ENCODE peak calls at places on chromosomes 7 and 10, in nine cellular contexts. One of them, this sample, is unnamed.

GRCh38 chr10:4024846-4025245 is 239.8 kb upstream of the KLF6 start:
- DNase-seq in psoas muscle: no peak
- DNase-seq in PC-3: no peak
- DNase-seq in cardiac muscle cell: no peak
- DNase-seq in IMR-90: no peak
- DNase-seq in cardiac fibroblast: no peak
- DNase-seq in AG04450: no peak
- DNase-seq in CD8-positive, alpha-beta T cell: no peak
- DNase-seq in AG10803: no peak
- DNase-seq in this sample: no peak

GRCh38 chr10:84140036-84140379 is 699 bp downstream of the GHITM start:
- DNase-seq in psoas muscle: peak
- DNase-seq in PC-3: no peak
- DNase-seq in AG04450: no peak
- DNase-seq in IMR-90: peak
- DNase-seq in cardiac muscle cell: peak
- DNase-seq in CD8-positive, alpha-beta T cell: no peak
- DNase-seq in AG10803: peak
- DNase-seq in cardiac fibroblast: peak
- DNase-seq in this sample: peak

GRCh38 chr10:133442191-133442966 is 11.4 kb upstream of the SCART1 start:
- DNase-seq in cardiac muscle cell: no peak
- DNase-seq in psoas muscle: no peak
- DNase-seq in CD8-positive, alpha-beta T cell: no peak
- DNase-seq in PC-3: no peak
- DNase-seq in AG10803: no peak
- DNase-seq in IMR-90: no peak
- DNase-seq in cardiac fibroblast: no peak
- DNase-seq in AG04450: no peak
- DNase-seq in this sample: no peak

GRCh38 chr10:86819567-86819966 is 63.1 kb downstream of the BMPR1A start:
- DNase-seq in cardiac muscle cell: no peak
- DNase-seq in IMR-90: peak
- DNase-seq in cardiac fibroblast: no peak
- DNase-seq in CD8-positive, alpha-beta T cell: no peak
- DNase-seq in AG04450: no peak
- DNase-seq in psoas muscle: no peak
- DNase-seq in AG10803: no peak
- DNase-seq in PC-3: no peak
- DNase-seq in this sample: no peak

GRCh38 chr10:67771200-67771599 is 66.8 kb downstream of the DNAJC12 start:
- DNase-seq in PC-3: no peak
- DNase-seq in AG04450: no peak
- DNase-seq in cardiac fibroblast: no peak
- DNase-seq in AG10803: no peak
- DNase-seq in CD8-positive, alpha-beta T cell: no peak
- DNase-seq in cardiac muscle cell: no peak
- DNase-seq in IMR-90: no peak
- DNase-seq in psoas muscle: no peak
- DNase-seq in this sample: no peak

GRCh38 chr7:98276241-98276761 is 5.2 kb upstream of the BRI3 start:
- DNase-seq in AG04450: peak
- DNase-seq in PC-3: peak
- DNase-seq in psoas muscle: no peak
- DNase-seq in CD8-positive, alpha-beta T cell: no peak
- DNase-seq in cardiac muscle cell: no peak
- DNase-seq in AG10803: peak
- DNase-seq in IMR-90: peak
- DNase-seq in cardiac fibroblast: no peak
- DNase-seq in this sample: no peak

GRCh38 chr7:144884913-144885312 is 49.1 kb upstream of the TPK1 start:
- DNase-seq in cardiac fibroblast: no peak
- DNase-seq in psoas muscle: no peak
- DNase-seq in AG04450: no peak
- DNase-seq in AG10803: no peak
- DNase-seq in CD8-positive, alpha-beta T cell: no peak
- DNase-seq in cardiac muscle cell: no peak
- DNase-seq in IMR-90: no peak
- DNase-seq in PC-3: no peak
- DNase-seq in this sample: no peak

GRCh38 chr7:71925663-71926062 is 486.5 kb downstream of the CALN1 start:
- DNase-seq in IMR-90: no peak
- DNase-seq in cardiac fibroblast: no peak
- DNase-seq in CD8-positive, alpha-beta T cell: no peak
- DNase-seq in cardiac muscle cell: no peak
- DNase-seq in AG10803: no peak
- DNase-seq in psoas muscle: no peak
- DNase-seq in PC-3: no peak
- DNase-seq in AG04450: no peak
- DNase-seq in this sample: no peak

GRCh38 chr10:2963889-2964631 is 103.3 kb upstream of the PFKP start:
- DNase-seq in AG04450: no peak
- DNase-seq in IMR-90: no peak
- DNase-seq in cardiac fibroblast: no peak
- DNase-seq in CD8-positive, alpha-beta T cell: no peak
- DNase-seq in cardiac muscle cell: no peak
- DNase-seq in psoas muscle: no peak
- DNase-seq in AG10803: no peak
- DNase-seq in PC-3: no peak
- DNase-seq in this sample: no peak

GRCh38 chr7:102009628-102010027 is 192.2 kb downstream of the CUX1 start:
- DNase-seq in AG04450: no peak
- DNase-seq in psoas muscle: no peak
- DNase-seq in IMR-90: peak
- DNase-seq in PC-3: no peak
- DNase-seq in AG10803: peak
- DNase-seq in cardiac muscle cell: no peak
- DNase-seq in cardiac fibroblast: no peak
- DNase-seq in CD8-positive, alpha-beta T cell: no peak
- DNase-seq in this sample: no peak

GRCh38 chr10:119539359-119539651 is 3.2 kb downstream of the RGS10 start:
- DNase-seq in AG04450: no peak
- DNase-seq in IMR-90: no peak
- DNase-seq in AG10803: no peak
- DNase-seq in cardiac fibroblast: no peak
- DNase-seq in CD8-positive, alpha-beta T cell: no peak
- DNase-seq in cardiac muscle cell: no peak
- DNase-seq in PC-3: peak
- DNase-seq in psoas muscle: no peak
- DNase-seq in this sample: no peak

GRCh38 chr10:33335800-33336605 is 1.5 kb upstream of the NRP1 start:
- DNase-seq in cardiac fibroblast: peak
- DNase-seq in IMR-90: peak
- DNase-seq in AG04450: no peak
- DNase-seq in PC-3: peak
- DNase-seq in cardiac muscle cell: peak
- DNase-seq in CD8-positive, alpha-beta T cell: no peak
- DNase-seq in psoas muscle: peak
- DNase-seq in AG10803: peak
- DNase-seq in this sample: peak

GRCh38 chr7:11252705-11253272 is 279.1 kb downstream of the PHF14 start:
- DNase-seq in psoas muscle: no peak
- DNase-seq in AG04450: no peak
- DNase-seq in CD8-positive, alpha-beta T cell: no peak
- DNase-seq in IMR-90: no peak
- DNase-seq in cardiac fibroblast: no peak
- DNase-seq in cardiac muscle cell: no peak
- DNase-seq in PC-3: peak
- DNase-seq in AG10803: no peak
- DNase-seq in this sample: no peak

GRCh38 chr7:78095549-78095948 is 297.0 kb downstream of the PHTF2 start:
- DNase-seq in PC-3: no peak
- DNase-seq in AG10803: peak
- DNase-seq in cardiac muscle cell: no peak
- DNase-seq in cardiac fibroblast: peak
- DNase-seq in AG04450: no peak
- DNase-seq in CD8-positive, alpha-beta T cell: no peak
- DNase-seq in IMR-90: peak
- DNase-seq in psoas muscle: no peak
- DNase-seq in this sample: peak

GRCh38 chr7:69598487-69599148 is 343 bp downstream of the AUTS2 start:
- DNase-seq in cardiac muscle cell: no peak
- DNase-seq in IMR-90: no peak
- DNase-seq in PC-3: no peak
- DNase-seq in psoas muscle: peak
- DNase-seq in cardiac fibroblast: peak
- DNase-seq in AG10803: no peak
- DNase-seq in CD8-positive, alpha-beta T cell: no peak
- DNase-seq in AG04450: no peak
- DNase-seq in this sample: peak

GRCh38 chr10:98269435-98269912 is 1.5 kb upstream of the LOXL4 start:
- DNase-seq in IMR-90: peak
- DNase-seq in AG04450: peak
- DNase-seq in CD8-positive, alpha-beta T cell: no peak
- DNase-seq in PC-3: peak
- DNase-seq in AG10803: peak
- DNase-seq in psoas muscle: peak
- DNase-seq in cardiac fibroblast: peak
- DNase-seq in cardiac muscle cell: peak
- DNase-seq in this sample: peak

GRCh38 chr7:102111758-102112119 is 174.9 kb upstream of the SH2B2 start:
- DNase-seq in CD8-positive, alpha-beta T cell: no peak
- DNase-seq in PC-3: no peak
- DNase-seq in AG10803: no peak
- DNase-seq in cardiac fibroblast: no peak
- DNase-seq in psoas muscle: no peak
- DNase-seq in cardiac muscle cell: no peak
- DNase-seq in AG04450: no peak
- DNase-seq in IMR-90: no peak
- DNase-seq in this sample: no peak

GRCh38 chr7:151987748-151988529 is 31.7 kb downstream of the GALNTL5 start:
- DNase-seq in AG04450: no peak
- DNase-seq in AG10803: peak
- DNase-seq in psoas muscle: peak
- DNase-seq in IMR-90: peak
- DNase-seq in cardiac fibroblast: peak
- DNase-seq in cardiac muscle cell: peak
- DNase-seq in CD8-positive, alpha-beta T cell: no peak
- DNase-seq in PC-3: no peak
- DNase-seq in this sample: peak

GRCh38 chr7:151993977-151994676 is 31.3 kb upstream of the GALNT11 start:
- DNase-seq in CD8-positive, alpha-beta T cell: no peak
- DNase-seq in PC-3: peak
- DNase-seq in AG04450: no peak
- DNase-seq in cardiac muscle cell: no peak
- DNase-seq in psoas muscle: no peak
- DNase-seq in AG10803: no peak
- DNase-seq in cardiac fibroblast: no peak
- DNase-seq in IMR-90: no peak
- DNase-seq in this sample: peak

GRCh38 chr7:151990567-151990966 is 34.3 kb downstream of the GALNTL5 start:
- DNase-seq in AG10803: no peak
- DNase-seq in psoas muscle: no peak
- DNase-seq in IMR-90: peak
- DNase-seq in CD8-positive, alpha-beta T cell: no peak
- DNase-seq in AG04450: no peak
- DNase-seq in cardiac fibroblast: peak
- DNase-seq in cardiac muscle cell: no peak
- DNase-seq in PC-3: peak
- DNase-seq in this sample: peak

GRCh38 chr7:151992375-151992774 is 33.1 kb upstream of the GALNT11 start:
- DNase-seq in IMR-90: no peak
- DNase-seq in CD8-positive, alpha-beta T cell: peak
- DNase-seq in cardiac fibroblast: peak
- DNase-seq in AG04450: no peak
- DNase-seq in psoas muscle: peak
- DNase-seq in cardiac muscle cell: peak
- DNase-seq in AG10803: no peak
- DNase-seq in PC-3: peak
- DNase-seq in this sample: peak
- H3K4me3 ChIP-seq in IMR-90: no peak
- H3K4me3 ChIP-seq in CD8-positive, alpha-beta T cell: no peak
- H3K4me3 ChIP-seq in cardiac fibroblast: no peak
- H3K4me3 ChIP-seq in AG04450: no peak
- H3K4me3 ChIP-seq in psoas muscle: no peak
- H3K4me3 ChIP-seq in cardiac muscle cell: no peak
- H3K4me3 ChIP-seq in AG10803: no peak
- H3K4me3 ChIP-seq in PC-3: peak
- H3K4me3 ChIP-seq in this sample: no peak

GRCh38 chr7:2170576-2171521 is 61.9 kb downstream of the MAD1L1 start:
- DNase-seq in AG10803: no peak
- DNase-seq in psoas muscle: no peak
- DNase-seq in AG04450: no peak
- DNase-seq in cardiac muscle cell: no peak
- DNase-seq in cardiac fibroblast: no peak
- DNase-seq in IMR-90: no peak
- DNase-seq in PC-3: no peak
- DNase-seq in CD8-positive, alpha-beta T cell: no peak
- DNase-seq in this sample: no peak
- TF ChIP-seq CTCF in AG10803: no peak
- TF ChIP-seq CTCF in psoas muscle: no peak
- TF ChIP-seq CTCF in AG04450: peak
- TF ChIP-seq CTCF in cardiac muscle cell: no peak
- TF ChIP-seq CTCF in cardiac fibroblast: no peak
- TF ChIP-seq CTCF in IMR-90: no peak
- TF ChIP-seq CTCF in PC-3: no peak
- TF ChIP-seq CTCF in CD8-positive, alpha-beta T cell: no peak
- TF ChIP-seq CTCF in this sample: no peak

DNA sequence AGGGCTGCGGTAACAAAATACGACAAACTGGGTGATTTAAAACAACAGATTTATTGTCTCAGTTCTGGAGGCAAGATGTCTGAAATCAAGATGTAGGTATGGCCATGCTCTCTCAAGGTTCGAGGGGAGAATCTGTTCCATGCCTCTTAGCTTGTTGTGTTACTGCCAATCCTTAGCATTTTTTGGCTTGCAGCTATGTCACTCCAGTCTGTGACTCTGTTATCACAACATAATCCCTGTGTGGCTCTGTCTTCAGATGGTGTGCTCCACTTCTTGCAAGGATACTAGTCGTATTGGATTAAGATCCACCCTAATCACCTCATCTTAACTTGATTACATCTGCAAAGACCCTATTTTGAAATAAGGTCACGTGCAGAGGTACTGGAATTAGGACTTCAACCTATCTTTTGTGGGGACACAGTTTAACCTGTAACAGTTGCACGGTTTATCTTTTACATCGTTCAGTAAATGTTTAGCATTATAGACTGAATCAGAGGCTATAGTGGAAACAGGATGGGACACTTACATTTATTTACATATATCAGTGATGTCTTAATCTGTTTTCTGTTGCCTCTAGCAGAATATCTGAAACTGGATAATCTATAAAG is 3.1 kb downstream of the C1GALT1 start:
- DNase-seq in AG04450: no peak
- DNase-seq in CD8-positive, alpha-beta T cell: no peak
- DNase-seq in psoas muscle: no peak
- DNase-seq in PC-3: no peak
- DNase-seq in IMR-90: no peak
- DNase-seq in cardiac muscle cell: no peak
- DNase-seq in cardiac fibroblast: no peak
- DNase-seq in AG10803: no peak
- DNase-seq in this sample: no peak
- H3K4me3 ChIP-seq in AG04450: no peak
- H3K4me3 ChIP-seq in CD8-positive, alpha-beta T cell: no peak
- H3K4me3 ChIP-seq in psoas muscle: no peak
- H3K4me3 ChIP-seq in PC-3: no peak
- H3K4me3 ChIP-seq in IMR-90: no peak
- H3K4me3 ChIP-seq in cardiac muscle cell: no peak
- H3K4me3 ChIP-seq in cardiac fibroblast: no peak
- H3K4me3 ChIP-seq in AG10803: no peak
- H3K4me3 ChIP-seq in this sample: no peak

GRCh38 chr10:92547676-92548075 is 26.2 kb downstream of the IDE start:
- DNase-seq in psoas muscle: no peak
- DNase-seq in IMR-90: no peak
- DNase-seq in CD8-positive, alpha-beta T cell: no peak
- DNase-seq in cardiac muscle cell: no peak
- DNase-seq in cardiac fibroblast: no peak
- DNase-seq in AG04450: no peak
- DNase-seq in AG10803: no peak
- DNase-seq in PC-3: no peak
- DNase-seq in this sample: no peak
- TF ChIP-seq CTCF in psoas muscle: no peak
- TF ChIP-seq CTCF in IMR-90: no peak
- TF ChIP-seq CTCF in CD8-positive, alpha-beta T cell: no peak
- TF ChIP-seq CTCF in cardiac muscle cell: no peak
- TF ChIP-seq CTCF in cardiac fibroblast: no peak
- TF ChIP-seq CTCF in AG04450: no peak
- TF ChIP-seq CTCF in AG10803: no peak
- TF ChIP-seq CTCF in PC-3: no peak
- TF ChIP-seq CTCF in this sample: no peak

This sample was measured in fibroblast of mammary gland.